ENCODE peak calls at places on chromosome 21, in seven cellular contexts. G, L, D, X, O, S and M are unnamed samples.

GRCh38 chr21:29347274-29347681 is 48.6 kb downstream of the BACH1 start:
- DNase-seq in G (no peak), L (no peak), D (no peak), X (no peak), O (no peak), S (no peak), M (no peak)

GRCh38 chr21:45612096-45613019 is 31.2 kb upstream of the PCBP3 start:
- DNase-seq in G (peak), L (no peak), D (no peak), X (no peak), O (no peak), S (no peak), M (no peak)

GRCh38 chr21:14120091-14120734 is 90.5 kb downstream of the LIPI start:
- DNase-seq in G (no peak), L (peak), D (peak), X (no peak), O (no peak), S (peak), M (peak)

GRCh38 chr21:28375708-28376385 is 616.8 kb downstream of the LTN1 start:
- DNase-seq in G (peak), L (no peak), D (no peak), X (no peak), O (no peak), S (no peak), M (no peak)

GRCh38 chr21:15446193-15446592 is 283.6 kb upstream of the USP25 start:
- DNase-seq in G (no peak), L (no peak), D (no peak), X (no peak), O (peak), S (no peak), M (no peak)

GRCh38 chr21:17802568-17802967 is 16.6 kb downstream of the C21orf91 start:
- DNase-seq in G (peak), L (no peak), D (no peak), X (no peak), O (no peak), S (no peak), M (no peak)

GRCh38 chr21:45989355-45990048 is 7.9 kb downstream of the COL6A1 start:
- DNase-seq in G (no peak), L (no peak), D (no peak), X (no peak), O (no peak), S (no peak), M (no peak)

GRCh38 chr21:19607983-19608668 is 1204.5 kb upstream of the TMPRSS15 start:
- DNase-seq in G (no peak), L (no peak), D (no peak), X (no peak), O (no peak), S (no peak), M (no peak)

GRCh38 chr21:39625211-39625895 is 12.6 kb downstream of the B3GALT5 start:
- DNase-seq in G (no peak), L (no peak), D (no peak), X (no peak), O (no peak), S (peak), M (no peak)

GRCh38 chr21:44800971-44801467 is 601 bp downstream of the UBE2G2 start:
- DNase-seq in G (peak), L (no peak), D (no peak), X (no peak), O (no peak), S (peak), M (peak)

GRCh38 chr21:45818276-45818903 is 163.2 kb upstream of the COL6A1 start:
- DNase-seq in G (peak), L (no peak), D (no peak), X (no peak), O (no peak), S (no peak), M (no peak)

GRCh38 chr21:45895778-45896370 is 85.7 kb upstream of the COL6A1 start:
- DNase-seq in G (no peak), L (no peak), D (no peak), X (no peak), O (no peak), S (no peak), M (no peak)

GRCh38 chr21:42887321-42887720 is 5.8 kb upstream of the NDUFV3 start:
- DNase-seq in G (no peak), L (peak), D (no peak), X (no peak), O (no peak), S (no peak), M (no peak)

GRCh38 chr21:34042735-34043134 is 30.6 kb upstream of the MRPS6 start:
- DNase-seq in G (no peak), L (no peak), D (no peak), X (no peak), O (no peak), S (no peak), M (no peak)

GRCh38 chr21:46622226-46622625 is 13.2 kb upstream of the PRMT2 start:
- DNase-seq in G (no peak), L (no peak), D (no peak), X (no peak), O (peak), S (peak), M (no peak)

GRCh38 chr21:38759286-38759872 is 46.4 kb upstream of the ETS2 start:
- DNase-seq in G (no peak), L (no peak), D (no peak), X (no peak), O (no peak), S (no peak), M (no peak)